ENCODE peak calls at places on chromosome 21, in seven cellular contexts. K, N, D, E, H, O and F are unnamed samples.

GRCh38 chr21:45366931-45367401 is 38.0 kb upstream of the COL18A1 start:
- DNase-seq in K (peak; percentile 93), N (no peak), D (peak; percentile 98), E (no peak), H (peak; percentile 98), O (no peak), F (peak; percentile 99)

GRCh38 chr21:42262826-42263225 is 43.9 kb downstream of the ABCG1 start:
- DNase-seq in K (no peak), N (no peak), D (peak; percentile 44), E (no peak), H (peak; percentile 59), O (peak; percentile 66), F (peak; percentile 16)

GRCh38 chr21:34702341-34702807 is 33.6 kb downstream of the CLIC6 start:
- DNase-seq in K (peak; percentile 65), N (no peak), D (peak; percentile 86), E (no peak), H (peak; percentile 67), O (peak; percentile 48), F (peak; percentile 91)

GRCh38 chr21:37166733-37167132 is 93.7 kb downstream of the TTC3 start:
- DNase-seq in K (no peak), N (no peak), D (peak; percentile 20), E (no peak), H (peak; percentile 28), O (no peak), F (no peak)

GRCh38 chr21:42313501-42313969 is 1.7 kb downstream of the TFF3 start:
- DNase-seq in K (peak; percentile 55), N (no peak), D (no peak), E (no peak), H (no peak), O (no peak), F (no peak)

GRCh38 chr21:33947451-33948095 is 32.0 kb upstream of the ATP5PO start:
- DNase-seq in K (peak; percentile 97), N (peak; percentile 81), D (peak; percentile 96), E (peak; percentile 88), H (peak; percentile 96), O (peak; percentile 69), F (peak; percentile 98)

GRCh38 chr21:42848932-42849758 is 30.2 kb downstream of the WDR4 start:
- DNase-seq in K (no peak), N (no peak), D (no peak), E (no peak), H (no peak), O (no peak), F (no peak)

GRCh38 chr21:37319551-37319950 is 47.0 kb upstream of the DYRK1A start:
- DNase-seq in K (no peak), N (no peak), D (no peak), E (no peak), H (no peak), O (no peak), F (no peak)

GRCh38 chr21:34771512-34772028 is 102.8 kb downstream of the CLIC6 start:
- DNase-seq in K (peak; percentile 68), N (no peak), D (peak; percentile 77), E (no peak), H (peak; percentile 78), O (no peak), F (peak; percentile 53)

GRCh38 chr21:37878946-37879660 is 37.2 kb downstream of the KCNJ6 start:
- DNase-seq in K (no peak), N (no peak), D (peak; percentile 48), E (peak; percentile 5), H (peak; percentile 51), O (no peak), F (peak; percentile 69)

GRCh38 chr21:31181089-31181757 is 142.9 kb upstream of the KRTAP19-8 start:
- DNase-seq in K (no peak), N (no peak), D (no peak), E (peak; percentile 50), H (no peak), O (no peak), F (no peak)

GRCh38 chr21:36113647-36114428 is 21.0 kb upstream of the CBR3 start:
- DNase-seq in K (no peak), N (no peak), D (no peak), E (peak; percentile 65), H (no peak), O (no peak), F (peak; percentile 33)

GRCh38 chr21:29829514-29830255 is 110.1 kb downstream of the GRIK1 start:
- DNase-seq in K (no peak), N (no peak), D (no peak), E (no peak), H (peak; percentile 6), O (no peak), F (no peak)

GRCh38 chr21:38843806-38844479 is 38.2 kb downstream of the ETS2 start:
- DNase-seq in K (no peak), N (no peak), D (peak; percentile 76), E (no peak), H (peak; percentile 82), O (no peak), F (peak; percentile 83)